ENCODE peak calls at places on chromosomes 7 and 10, in four cellular contexts. P is heart right ventricle, B is GM23248, I is iPS DF 6.9. H is an unnamed sample. For H3K27me3 and H3K4me1, the result is how much of the 10 kb centered on the place peaks cover.

GRCh38 chr10:92699518-92700272 is 9.9 kb downstream of the HHEX start:
- DNase-seq in P (peak), B (peak), I (peak), H (no peak)

GRCh38 chr10:74882831-74883230 is 56.4 kb downstream of the KAT6B start:
- DNase-seq in P (no peak), B (peak), I (no peak), H (no peak)

GRCh38 chr10:81943583-81943982 is 68.6 kb downstream of the NRG3 start:
- DNase-seq in P (no peak), B (no peak), I (no peak), H (no peak)

GRCh38 chr10:18583575-18584270 is 67.7 kb downstream of the NSUN6 start:
- DNase-seq in P (no peak), B (peak), I (no peak), H (no peak)

GRCh38 chr10:61900829-61901783 is at the start of gene ARID5B:
- DNase-seq in P (no peak), B (peak), I (no peak), H (peak)

GRCh38 chr7:155809332-155809946 is 2.8 kb downstream of the SHH start:
- DNase-seq in P (no peak), B (no peak), I (no peak), H (no peak)

GRCh38 chr7:75722381-75722780 is 16.4 kb downstream of the HIP1 start:
- DNase-seq in P (no peak), B (no peak), I (no peak), H (no peak)

GRCh38 chr7:115840702-115841101 is 189.9 kb downstream of the TFEC start:
- DNase-seq in P (no peak), B (no peak), I (no peak), H (no peak)

GRCh38 chr7:128100225-128100948 is 69.2 kb upstream of the LRRC4 start:
- DNase-seq in P (no peak), B (peak), I (no peak), H (no peak)

GRCh38 chr10:97784200-97784811 is 12.5 kb upstream of the SFRP5 start:
- DNase-seq in P (no peak), B (no peak), I (no peak), H (no peak)

GRCh38 chr10:46992794-46993552 is 81.7 kb downstream of the PTPN20 start:
- DNase-seq in P (peak), B (peak), I (no peak), H (no peak)

GRCh38 chr7:97858221-97858620 is 14.0 kb downstream of the ASNS start:
- DNase-seq in P (no peak), B (no peak), I (no peak), H (no peak)

GRCh38 chr10:10677479-10677878 is 340.2 kb upstream of the CELF2 start:
- DNase-seq in P (peak), B (peak), I (peak), H (no peak)

GRCh38 chr7:95110707-95111106 is 203.3 kb downstream of the PPP1R9A start:
- DNase-seq in P (no peak), B (no peak), I (no peak), H (no peak)

DNA sequence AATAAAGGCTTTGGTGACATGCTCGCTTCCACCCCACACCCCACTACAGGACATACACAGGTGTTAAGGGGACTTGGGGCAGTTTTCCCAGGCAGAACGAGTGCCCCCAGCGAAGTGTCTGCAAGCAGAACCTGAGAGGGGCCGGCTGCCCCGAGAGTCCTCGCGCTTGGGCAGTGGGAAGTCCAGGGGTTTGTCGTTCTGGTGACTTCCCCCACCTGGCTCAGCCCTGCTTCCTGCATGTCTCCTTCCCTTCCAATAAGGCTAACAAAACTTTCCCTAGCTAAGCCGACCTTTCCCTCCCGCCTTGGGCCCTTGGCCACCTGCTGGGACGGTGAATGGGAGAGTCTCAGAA is 916 bp downstream of the VWA2 start:
- DNase-seq in P (no peak), B (no peak), I (no peak), H (no peak)
- H3K27me3 ChIP-seq in P (half or more), B (half or more), I (under half), H (under half)

DNA sequence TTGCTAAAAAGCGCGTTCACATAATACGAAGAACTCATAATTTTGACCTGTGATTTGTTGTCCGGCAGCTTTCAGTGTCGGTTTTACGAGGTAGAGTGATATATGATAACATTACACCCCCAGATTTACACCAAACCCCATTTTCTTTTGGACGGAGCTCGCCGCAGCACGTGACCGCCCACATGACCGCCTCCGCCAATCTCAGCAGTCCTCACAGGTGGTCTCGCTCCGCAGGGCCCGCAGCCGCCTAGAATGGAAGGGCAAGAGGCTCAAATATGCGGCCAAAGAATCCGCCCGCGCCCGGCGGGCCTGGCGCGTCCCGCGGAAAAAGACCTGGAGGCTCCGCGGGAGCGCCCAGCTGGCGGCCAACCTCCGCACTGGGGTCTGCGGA is at the start of gene HOXA7:
- DNase-seq in P (no peak), B (peak), I (no peak), H (no peak)
- H3K4me1 ChIP-seq in P (under half), B (under half), I (under half), H (under half)

DNA sequence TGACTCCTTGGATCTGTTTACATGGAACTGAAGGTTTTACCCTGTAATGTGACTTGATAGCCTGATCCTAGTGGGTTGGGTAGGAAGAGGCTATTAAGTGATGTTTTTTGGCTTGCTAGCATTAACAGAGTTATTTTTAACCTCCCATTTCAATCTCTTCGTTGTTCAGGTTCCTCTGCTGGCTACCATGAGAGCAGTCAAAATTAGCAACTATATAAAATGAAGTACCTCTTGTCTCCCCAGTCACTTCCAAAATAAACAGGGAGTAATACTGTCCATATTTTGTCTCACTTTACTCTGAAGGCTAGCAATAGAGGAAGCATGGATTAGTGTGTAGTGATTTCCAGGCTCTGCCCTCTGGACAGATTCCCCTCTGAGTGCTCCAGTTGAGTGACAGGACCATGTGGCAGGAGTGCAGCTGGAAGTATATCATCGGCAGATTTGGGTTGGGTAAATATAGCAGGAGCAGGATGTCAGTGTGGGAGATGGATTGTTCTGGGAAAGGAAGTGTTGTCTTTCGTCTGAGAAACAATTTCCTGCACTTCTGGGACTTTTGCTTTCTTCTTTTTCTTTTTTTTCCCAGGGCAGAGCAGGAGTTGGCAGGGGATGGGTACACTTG is 35.2 kb downstream of the GBF1 start:
- DNase-seq in P (no peak), B (peak), I (no peak), H (no peak)
- H3K4me3 ChIP-seq in P (peak), B (peak), I (no peak), H (no peak)

DNA sequence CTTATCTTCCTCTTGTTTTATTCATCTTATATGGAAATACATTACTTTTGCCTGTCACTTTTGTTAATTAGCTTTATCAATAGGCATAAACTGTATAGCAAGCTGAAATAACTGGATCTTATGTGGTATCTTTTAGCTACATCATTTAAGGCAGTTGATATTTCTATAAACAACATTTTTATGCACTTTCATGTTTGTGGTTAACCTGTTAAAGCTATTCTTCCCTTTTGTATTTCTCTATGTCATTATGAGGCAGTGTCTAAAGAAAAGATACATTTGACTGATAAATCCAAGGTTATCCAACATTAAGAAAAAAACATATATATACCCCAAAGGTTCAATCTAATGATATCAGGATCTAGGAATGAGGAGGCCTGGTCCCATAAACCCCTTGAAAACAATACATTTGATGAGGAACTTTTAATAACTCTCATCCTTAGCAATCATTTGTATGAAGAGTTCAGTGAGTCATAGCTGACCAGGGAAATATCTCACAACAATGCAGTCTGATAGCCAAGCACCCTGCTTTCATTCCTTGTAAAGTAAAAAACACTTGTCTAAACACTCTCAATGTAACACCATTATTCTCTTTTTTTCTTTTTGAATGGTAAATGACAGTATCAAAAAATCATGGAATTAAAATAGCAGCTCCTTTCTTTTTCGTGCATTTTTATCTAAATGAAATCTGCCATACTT is 300.9 kb downstream of the NEBL start:
- DNase-seq in P (no peak), B (peak), I (no peak), H (no peak)
- H3K27me3 ChIP-seq in P (under half), B (under half), I (under half), H (under half)

DNA sequence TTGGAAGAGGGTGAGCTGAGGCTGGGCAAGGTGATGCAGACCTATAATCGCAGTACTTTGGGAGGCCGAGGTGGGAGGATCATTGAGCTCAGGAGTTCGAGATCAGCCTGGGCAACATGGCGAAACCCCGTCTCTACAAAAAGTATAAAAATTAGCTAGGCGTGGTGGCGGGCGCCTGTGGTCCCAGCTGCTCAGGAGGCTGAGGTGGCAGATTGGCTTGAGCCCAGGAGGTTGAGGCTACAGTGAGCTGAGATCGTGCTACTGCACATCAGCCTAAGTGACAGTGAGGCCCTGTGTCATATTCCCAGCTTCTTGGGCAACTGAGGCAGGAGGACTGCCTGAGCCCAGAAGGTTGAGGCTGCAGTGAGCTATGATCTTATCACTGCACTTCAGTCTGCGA is 13.6 kb downstream of the BMPR1A start:
- DNase-seq in P (no peak), B (no peak), I (no peak), H (no peak)
- H3K4me1 ChIP-seq in P (half or more), B (under half), I (under half), H (under half)